ENCODE peak calls at places on chromosomes 11 and 22, in four cellular contexts. D is HEK293T, A is neural crest cell, I is LoVo. M is an unnamed sample.

GRCh38 chr22:20319041-20319744 is 667 bp downstream of the DGCR6L start:
- DNase-seq in D (peak; percentile 45), A (peak; percentile 18), I (peak; percentile 3), M (no peak)

GRCh38 chr22:26066534-26066933 is 102.7 kb upstream of the SEZ6L start:
- DNase-seq in D (no peak), A (peak; percentile 28), I (no peak), M (peak; percentile 5)

GRCh38 chr11:108486828-108487227 is 11.4 kb downstream of the POGLUT3 start:
- DNase-seq in D (no peak), A (no peak), I (no peak), M (no peak)

GRCh38 chr11:57647960-57648776 is 1.5 kb downstream of the YPEL4 start:
- DNase-seq in D (no peak), A (no peak), I (no peak), M (no peak)

GRCh38 chr11:105937331-105937730 is 84.7 kb downstream of the MSANTD4 start:
- DNase-seq in D (no peak), A (no peak), I (peak; percentile 15), M (no peak)

GRCh38 chr11:118792642-118793124 is 1.7 kb upstream of the DDX6 start:
- DNase-seq in D (peak; percentile 85), A (peak; percentile 43), I (no peak), M (peak; percentile 84)

GRCh38 chr11:111531156-111531555 is 9.4 kb upstream of the LAYN start:
- DNase-seq in D (no peak), A (no peak), I (no peak), M (no peak)

GRCh38 chr11:120210651-120211521 is at the start of gene OAF:
- DNase-seq in D (peak; percentile 83), A (peak; percentile 81), I (peak; percentile 73), M (peak; percentile 66)

GRCh38 chr22:36546092-36546804 is 17.3 kb upstream of the EIF3D start:
- DNase-seq in D (peak; percentile 91), A (peak; percentile 41), I (peak; percentile 53), M (peak; percentile 57)

GRCh38 chr11:44954051-44954906 is 3.6 kb upstream of the TP53I11 start:
- DNase-seq in D (no peak), A (no peak), I (no peak), M (no peak)

M was measured in iPS DF 6.9.